ENCODE peak calls at places on chromosomes 7 and 10, in nine cellular contexts. T is stomach, V is progenitor cell of endocrine pancreas, M is HCT116, Y is breast epithelium, U is AG09319, Q is left ventricle myocardium inferior, R is fibroblast of pulmonary artery, B is lower lobe of right lung. L is an unnamed sample.

GRCh38 chr7:20323587-20323986 is 7.1 kb upstream of the ITGB8 start:
- DNase-seq in M (no peak), U (no peak), T (no peak), Y (no peak), B (no peak), Q (no peak), R (peak; percentile 53), V (no peak), L (no peak)

GRCh38 chr7:31092606-31093005 is 40.5 kb downstream of the ADCYAP1R1 start:
- DNase-seq in R (no peak), Q (no peak), U (no peak), Y (no peak), V (no peak), B (no peak), M (no peak), T (no peak), L (no peak)

GRCh38 chr7:28984631-28985030 is 26.5 kb upstream of the TRIL start:
- DNase-seq in U (peak; percentile 67), T (peak; percentile 44), V (no peak), B (peak; percentile 53), M (no peak), Q (peak; percentile 46), R (peak; percentile 86), Y (peak; percentile 55), L (no peak)

GRCh38 chr10:109975251-109975650 is 32.5 kb upstream of the ADD3 start:
- DNase-seq in M (no peak), B (no peak), V (no peak), T (no peak), Q (no peak), Y (no peak), U (no peak), R (no peak), L (no peak)

GRCh38 chr7:959271-959670 is 4.8 kb upstream of the ADAP1 start:
- DNase-seq in M (no peak), T (no peak), Q (peak; percentile 2), R (no peak), Y (no peak), U (no peak), B (peak; percentile 41), V (no peak), L (peak; percentile 68)

GRCh38 chr7:131425992-131426391 is 98.3 kb downstream of the MKLN1 start:
- DNase-seq in Y (no peak), B (no peak), U (no peak), Q (no peak), M (no peak), V (no peak), T (no peak), R (no peak), L (no peak)

GRCh38 chr10:51860257-51860656 is 160.9 kb upstream of the CSTF2T start:
- DNase-seq in V (no peak), B (no peak), Q (no peak), M (no peak), T (no peak), U (no peak), Y (peak; percentile 19), R (peak; percentile 74), L (no peak)

GRCh38 chr7:40493609-40494041 is 358.8 kb downstream of the SUGCT start:
- DNase-seq in Y (no peak), R (no peak), T (no peak), Q (no peak), M (no peak), U (no peak), V (no peak), B (no peak), L (no peak)

GRCh38 chr10:97888641-97889262 is 39.1 kb downstream of the GOLGA7B start:
- DNase-seq in R (peak; percentile 4), M (peak; percentile 58), Q (no peak), U (peak; percentile 18), V (no peak), Y (peak; percentile 21), T (peak; percentile 67), B (peak; percentile 83), L (no peak)

GRCh38 chr7:158023563-158024350 is 563.9 kb downstream of the PTPRN2 start:
- DNase-seq in B (no peak), Y (no peak), U (no peak), R (no peak), Q (no peak), T (peak; percentile 13), V (no peak), M (no peak), L (no peak)

GRCh38 chr7:87474533-87475358 is 734 bp downstream of the ABCB4 start:
- DNase-seq in B (no peak), V (no peak), Q (no peak), U (no peak), Y (no peak), R (no peak), T (no peak), M (no peak), L (no peak)

GRCh38 chr7:127933116-127933515 is 98.1 kb downstream of the LRRC4 start:
- DNase-seq in Y (no peak), R (peak; percentile 39), V (no peak), U (no peak), B (no peak), T (no peak), Q (no peak), M (no peak), L (no peak)

GRCh38 chr7:64494912-64495461 is 67.9 kb downstream of the ZNF680 start:
- DNase-seq in M (no peak), T (no peak), Q (no peak), R (no peak), U (no peak), Y (no peak), B (no peak), V (no peak), L (no peak)

GRCh38 chr7:3922175-3922635 is 621.2 kb downstream of the SDK1 start:
- DNase-seq in M (peak; percentile 72), Q (peak; percentile 25), B (no peak), V (no peak), R (peak; percentile 98), T (no peak), Y (no peak), U (peak; percentile 25), L (no peak)

GRCh38 chr10:73597346-73597745 is 6.2 kb upstream of the USP54 start:
- DNase-seq in Q (no peak), M (no peak), V (no peak), T (no peak), R (no peak), U (no peak), Y (no peak), B (no peak), L (no peak)

DNA sequence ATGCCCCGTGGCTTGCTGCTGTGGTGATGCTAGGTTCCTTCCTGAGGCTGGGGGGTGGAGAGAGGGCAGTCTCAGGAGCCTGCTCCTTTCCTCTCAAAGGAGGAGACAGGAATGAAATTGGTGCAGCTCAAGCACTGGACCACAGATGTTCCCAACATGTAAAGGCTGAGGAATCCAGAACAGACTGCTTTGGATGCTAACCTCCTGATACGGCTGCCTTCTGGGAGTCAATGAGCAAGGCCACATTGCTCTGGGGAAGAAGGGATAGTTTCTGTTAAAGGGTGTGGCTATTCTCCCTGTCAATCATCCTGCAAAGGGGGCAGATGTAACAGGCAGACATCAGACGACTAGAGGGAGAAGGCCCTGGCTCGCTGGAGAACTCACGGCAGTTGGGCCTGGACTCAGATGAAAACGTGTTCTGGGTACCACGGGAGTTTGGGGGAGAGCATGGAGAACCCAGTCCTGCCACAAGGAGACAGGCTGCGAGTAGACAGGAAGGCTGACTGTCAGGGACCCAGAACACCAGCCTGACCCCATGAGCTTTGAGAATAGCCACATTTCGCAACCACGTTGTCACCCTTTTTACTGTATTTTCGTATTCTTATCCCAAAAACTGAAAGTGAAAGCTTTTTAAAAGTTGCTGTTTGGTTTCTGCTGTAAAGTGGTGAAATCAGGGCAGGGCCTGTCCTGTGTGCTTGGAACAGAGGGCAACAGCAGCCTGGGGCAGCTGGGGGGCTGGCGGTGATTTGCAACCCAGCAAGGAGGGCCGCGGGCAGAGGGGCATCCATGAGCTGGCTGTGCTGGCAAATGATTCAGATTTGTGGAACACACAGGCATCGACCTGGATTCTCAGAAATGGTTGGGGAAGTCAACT is 95.4 kb downstream of the MYOF start:
- DNase-seq in Q (peak; percentile 19), T (no peak), Y (no peak), B (peak; percentile 57), V (no peak), U (no peak), R (no peak), M (no peak), L (no peak)
- TF ChIP-seq CTCF in Q (peak; percentile 19), T (no peak), Y (peak; percentile 23), B (peak; percentile 9), V (no peak), U (peak; percentile 38), R (no peak), M (no peak), L (no peak)

DNA sequence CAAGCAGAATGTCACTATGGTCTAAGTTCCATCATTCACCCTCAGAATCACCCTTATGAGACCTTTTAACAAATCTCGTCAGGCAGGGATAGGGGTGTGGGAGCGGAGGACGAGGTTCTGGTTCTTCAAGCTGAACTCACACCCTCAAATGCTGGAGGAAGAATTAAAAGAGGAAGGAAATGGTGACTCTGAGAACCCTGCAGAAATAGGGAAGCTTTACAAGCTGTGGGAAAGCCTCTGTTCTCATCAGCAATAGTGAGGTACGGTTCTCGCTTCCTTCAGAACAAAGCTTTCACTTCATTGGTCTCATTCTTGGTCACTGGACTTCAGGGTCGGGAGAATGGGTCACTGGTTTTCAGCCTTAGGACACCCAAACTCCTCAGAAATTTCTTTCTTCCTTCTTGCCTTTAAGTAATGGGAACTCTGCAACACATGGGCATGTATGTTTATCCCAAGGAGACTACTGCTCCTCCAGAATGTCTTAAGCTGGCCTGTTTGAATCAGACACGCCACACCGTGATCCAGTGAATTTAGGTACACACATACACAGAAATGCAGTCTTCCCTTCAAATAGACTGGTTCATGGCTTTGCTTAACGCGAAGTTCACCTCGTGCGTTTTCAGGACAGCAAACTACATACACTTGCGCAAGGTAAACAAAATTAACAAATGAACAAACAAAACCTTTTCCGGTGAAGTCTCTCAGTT is 226.0 kb downstream of the SFMBT2 start:
- DNase-seq in T (no peak), U (no peak), B (no peak), Q (no peak), V (no peak), R (no peak), Y (no peak), M (no peak), L (no peak)
- TF ChIP-seq CTCF in T (no peak), U (no peak), B (no peak), Q (no peak), V (no peak), R (no peak), Y (no peak), M (no peak), L (no peak)

GRCh38 chr10:21496285-21497176 is 29.0 kb downstream of the SKIDA1 start:
- DNase-seq in T (peak; percentile 34), R (peak; percentile 40), Q (peak; percentile 46), V (peak; percentile 49), Y (no peak), U (no peak), M (no peak), B (peak; percentile 63), L (no peak)
- TF ChIP-seq CTCF in T (no peak), R (peak; percentile 34), Q (peak; percentile 51), V (peak; percentile 49), Y (no peak), U (peak; percentile 42), M (peak; percentile 33), B (peak; percentile 20), L (peak; percentile 71)

GRCh38 chr7:120272261-120272895 is 597 bp upstream of the KCND2 start:
- DNase-seq in B (no peak), Y (no peak), Q (no peak), R (peak; percentile 70), M (peak; percentile 37), T (no peak), U (peak; percentile 10), V (no peak), L (no peak)
- TF ChIP-seq CTCF in B (peak; percentile 49), Y (peak; percentile 48), Q (peak; percentile 68), R (peak; percentile 79), M (peak; percentile 59), T (peak; percentile 48), U (peak; percentile 74), V (peak; percentile 78), L (peak; percentile 98)

L was measured in chondrocyte.